ENCODE peak calls at places on chromosomes 13 and 19, in six cellular contexts. G is neural progenitor cell, P is AG04450, R is fibroblast of villous mesenchyme, T is AG10803, C is suprapubic skin. W is an unnamed sample.

GRCh38 chr19:33175886-33176669 is 18.1 kb upstream of the LRP3 start:
- DNase-seq in G (peak; percentile 58), P (no peak), R (peak; percentile 43), T (peak; percentile 37), C (no peak), W (peak; percentile 43)

GRCh38 chr19:44927746-44928145 is 13.3 kb downstream of the APOC1 start:
- DNase-seq in G (no peak), P (no peak), R (peak; percentile 89), T (peak; percentile 69), C (no peak), W (peak; percentile 84)

GRCh38 chr19:7505682-7506384 is 10.1 kb upstream of the ZNF358 start:
- DNase-seq in G (peak; percentile 63), P (no peak), R (no peak), T (no peak), C (no peak), W (no peak)

GRCh38 chr19:7773841-7774240 is 10.8 kb downstream of the CLEC4M start:
- DNase-seq in G (no peak), P (no peak), R (no peak), T (no peak), C (no peak), W (no peak)

GRCh38 chr19:12884926-12885748 is 1.9 kb downstream of the KLF1 start:
- DNase-seq in G (peak; percentile 87), P (no peak), R (peak; percentile 45), T (peak; percentile 36), C (peak; percentile 81), W (peak; percentile 60)

GRCh38 chr13:35840991-35841604 is 290.1 kb downstream of the DCLK1 start:
- DNase-seq in G (no peak), P (no peak), R (no peak), T (peak; percentile 73), C (no peak), W (no peak)

GRCh38 chr19:54035215-54036178 is 28.2 kb downstream of the VSTM1 start:
- DNase-seq in G (peak; percentile 75), P (peak; percentile 50), R (peak; percentile 87), T (peak; percentile 93), C (no peak), W (peak; percentile 92)

GRCh38 chr19:3459322-3459881 is 20.9 kb downstream of the SMIM24 start:
- DNase-seq in G (no peak), P (peak; percentile 58), R (peak; percentile 96), T (peak; percentile 88), C (peak; percentile 88), W (peak; percentile 96)

GRCh38 chr13:29292045-29292444 is 303.4 kb downstream of the SLC7A1 start:
- DNase-seq in G (peak; percentile 15), P (no peak), R (no peak), T (no peak), C (no peak), W (no peak)

GRCh38 chr19:1295169-1296012 is 9.7 kb downstream of the EFNA2 start:
- DNase-seq in G (peak; percentile 39), P (no peak), R (peak; percentile 33), T (no peak), C (peak; percentile 62), W (no peak)

GRCh38 chr19:55173717-55174409 is 6.2 kb downstream of the SYT5 start:
- DNase-seq in G (peak; percentile 89), P (no peak), R (peak; percentile 55), T (peak; percentile 73), C (no peak), W (peak; percentile 78)

GRCh38 chr19:33193269-33193863 is 764 bp upstream of the LRP3 start:
- DNase-seq in G (no peak), P (no peak), R (no peak), T (no peak), C (no peak), W (no peak)

GRCh38 chr13:77002590-77003190 is 10.8 kb downstream of the CLN5 start:
- DNase-seq in G (peak; percentile 40), P (no peak), R (peak; percentile 58), T (peak; percentile 43), C (no peak), W (peak; percentile 65)

GRCh38 chr13:44470623-44471562 is 97.3 kb downstream of the SERP2 start:
- DNase-seq in G (peak; percentile 35), P (no peak), R (peak; percentile 44), T (no peak), C (no peak), W (peak; percentile 64)

GRCh38 chr13:45361596-45362206 is 20.7 kb upstream of the TPT1 start:
- DNase-seq in G (no peak), P (no peak), R (no peak), T (peak; percentile 34), C (no peak), W (peak; percentile 38)

GRCh38 chr19:38792250-38793111 is 3.5 kb downstream of the LGALS7B start:
- DNase-seq in G (no peak), P (no peak), R (no peak), T (no peak), C (peak; percentile 78), W (peak; percentile 26)

GRCh38 chr19:1074512-1075283 is 7.7 kb downstream of the ARHGAP45 start:
- DNase-seq in G (no peak), P (no peak), R (peak; percentile 75), T (no peak), C (peak; percentile 91), W (no peak)

GRCh38 chr13:92355213-92355612 is 871.4 kb upstream of the GPC6 start:
- DNase-seq in G (peak; percentile 57), P (no peak), R (peak; percentile 25), T (no peak), C (no peak), W (peak; percentile 74)

GRCh38 chr13:44667950-44668349 is 91.8 kb upstream of the TSC22D1 start:
- DNase-seq in G (peak; percentile 78), P (no peak), R (peak; percentile 59), T (peak; percentile 89), C (no peak), W (peak; percentile 62)

GRCh38 chr19:941292-942132 is 15.7 kb downstream of the ARID3A start:
- DNase-seq in G (no peak), P (no peak), R (no peak), T (no peak), C (no peak), W (no peak)

GRCh38 chr19:50461066-50461875 is 15.0 kb upstream of the EMC10 start:
- DNase-seq in G (peak; percentile 87), P (peak; percentile 29), R (peak; percentile 60), T (peak; percentile 56), C (no peak), W (peak; percentile 79)

DNA sequence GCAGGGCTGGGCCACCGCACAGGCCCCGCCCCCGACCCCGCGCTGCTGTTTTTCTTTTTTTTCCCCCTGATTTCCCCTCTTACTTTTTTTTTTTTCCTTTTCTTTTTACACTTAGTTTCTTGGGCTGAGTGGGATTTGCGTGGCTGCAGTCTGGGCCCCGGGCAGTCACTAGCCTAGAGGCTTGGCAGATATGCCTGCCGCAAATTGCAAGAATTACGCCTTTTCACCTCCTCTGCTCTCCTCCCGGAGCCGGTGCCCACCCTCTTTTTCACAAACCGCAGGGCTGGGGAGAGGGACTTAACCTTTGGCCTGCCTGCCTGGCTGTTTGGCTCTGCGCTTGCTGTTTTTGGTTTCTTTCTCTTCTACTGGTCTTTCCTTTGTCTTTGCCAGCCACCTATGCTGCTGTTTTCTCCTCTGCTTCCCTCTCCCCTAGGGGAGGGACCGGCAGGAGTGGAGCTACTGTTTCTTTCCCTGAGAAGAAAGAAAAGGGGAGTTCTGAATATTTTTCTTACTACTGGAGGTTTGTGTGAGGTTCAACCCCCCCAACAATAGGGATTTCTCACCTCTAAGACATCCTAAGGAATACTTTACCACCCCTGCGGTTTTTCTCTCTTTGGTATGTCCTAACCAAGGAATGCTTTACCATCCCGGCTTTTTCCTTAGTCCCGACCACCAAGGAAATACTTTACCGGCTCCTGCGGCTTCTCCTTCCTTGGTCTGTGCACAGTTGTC is 11.0 kb downstream of the ZNF552 start:
- DNase-seq in G (peak; percentile 95), P (peak; percentile 48), R (peak; percentile 84), T (peak; percentile 97), C (no peak), W (peak; percentile 83)
- H3K4me3 ChIP-seq in G (peak overlapping the region; percentile 56), P (peak overlapping the region; percentile 80), R (peak overlapping the region; percentile 72), T (peak overlapping the region; percentile 79), C (peak overlapping the region; percentile 59), W (peak overlapping the region; percentile 75)

DNA sequence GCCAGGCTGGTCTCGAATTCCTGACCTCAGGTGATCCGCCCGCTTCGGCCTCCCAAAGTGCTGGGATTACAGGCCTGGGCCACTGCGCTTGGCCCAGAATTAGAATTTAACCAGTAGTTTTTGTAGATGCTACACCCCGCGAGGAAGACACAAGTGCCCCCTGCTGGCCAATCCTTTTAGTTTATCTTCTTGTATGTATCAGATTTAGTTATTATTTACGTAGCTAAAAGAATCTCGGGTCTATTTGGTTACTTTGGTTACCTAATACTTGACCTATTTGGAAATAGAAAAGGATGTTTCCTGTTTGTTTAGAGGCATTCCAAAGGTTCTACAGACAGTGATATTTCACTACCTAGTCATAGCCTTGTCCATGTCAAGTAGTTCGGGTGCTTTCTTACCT is 22.0 kb downstream of the MUC16 start:
- DNase-seq in G (peak; percentile 15), P (no peak), R (no peak), T (no peak), C (no peak), W (no peak)
- TF ChIP-seq CTCF in G (peak; percentile 30), P (no peak), R (no peak), T (no peak), C (no peak), W (no peak)

GRCh38 chr13:109371066-109371465 is 415.3 kb downstream of the IRS2 start:
- DNase-seq in G (no peak), P (no peak), R (no peak), T (no peak), C (no peak), W (no peak)

GRCh38 chr13:109380457-109380856 is 405.9 kb downstream of the IRS2 start:
- DNase-seq in G (no peak), P (no peak), R (no peak), T (no peak), C (no peak), W (no peak)

GRCh38 chr13:109381546-109382180 is 404.7 kb downstream of the IRS2 start:
- DNase-seq in G (no peak), P (peak; percentile 32), R (peak; percentile 84), T (peak; percentile 97), C (no peak), W (peak; percentile 72)

GRCh38 chr13:109372666-109373065 is 413.7 kb downstream of the IRS2 start:
- DNase-seq in G (no peak), P (no peak), R (no peak), T (no peak), C (no peak), W (no peak)

GRCh38 chr13:109376936-109377335 is 409.4 kb downstream of the IRS2 start:
- DNase-seq in G (no peak), P (no peak), R (no peak), T (no peak), C (no peak), W (no peak)
- H3K4me3 ChIP-seq in G (no peak overlapping the region), P (no peak overlapping the region), R (no peak overlapping the region), T (no peak overlapping the region), C (no peak overlapping the region), W (no peak overlapping the region)

DNA sequence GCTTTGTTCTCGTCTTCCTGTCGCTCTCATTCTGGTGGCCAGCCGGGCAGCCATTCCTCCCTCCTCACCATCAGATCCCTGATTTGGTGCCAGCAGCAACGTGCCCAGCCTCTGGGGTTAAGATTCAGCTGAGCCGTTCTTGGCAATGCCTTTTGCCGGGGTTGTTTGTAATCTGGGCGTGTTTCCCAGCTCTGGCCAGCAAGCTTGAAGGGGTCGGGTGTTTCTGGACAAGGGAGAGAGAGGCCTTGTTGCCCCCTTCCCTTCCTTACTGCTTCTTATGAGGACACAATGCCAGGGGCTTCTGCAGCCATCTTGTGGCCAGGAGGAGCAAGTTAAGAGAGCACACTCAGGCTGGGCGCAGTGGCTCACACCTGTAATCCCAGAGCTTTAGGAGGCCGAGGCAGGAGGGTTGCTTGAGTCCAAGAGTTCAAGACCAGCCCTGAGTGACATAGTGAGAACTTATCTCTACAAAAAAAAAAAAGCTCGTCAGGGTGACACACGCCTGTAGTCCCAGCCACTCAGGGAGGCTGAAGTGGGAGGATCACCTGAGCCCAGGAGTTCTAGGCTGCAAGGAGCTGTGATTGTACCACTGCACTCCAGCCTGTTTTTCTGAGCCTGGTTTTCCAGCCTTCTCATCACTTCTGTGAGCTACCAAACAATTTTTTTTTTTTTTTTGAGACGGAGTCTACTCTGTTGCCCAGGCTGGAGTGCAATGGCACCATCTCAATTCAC is 10.7 kb upstream of the CRTC1 start:
- DNase-seq in G (peak; percentile 37), P (no peak), R (peak; percentile 66), T (peak; percentile 25), C (no peak), W (peak; percentile 53)
- TF ChIP-seq CTCF in G (peak; percentile 25), P (peak; percentile 46), R (peak; percentile 49), T (peak; percentile 37), C (no peak), W (peak; percentile 39)

W was measured in fibroblast of pulmonary artery.